ENCODE peak calls at places on chromosome 16, in eight cellular contexts. One of them, this sample, is unnamed.

GRCh38 chr16:64539811-64540210 is 582.1 kb downstream of the CDH11 start:
- DNase-seq in NCI-H524: no peak
- DNase-seq in uterus: no peak
- DNase-seq in cardiac fibroblast: no peak
- DNase-seq in PC-9: no peak
- DNase-seq in RPMI7951: no peak
- DNase-seq in NCI-H1417 treated with DMSO at 0.1 percent for 48 hours: no peak
- DNase-seq in adipocyte: no peak
- DNase-seq in this sample: no peak

GRCh38 chr16:72992142-72992601 is 55.8 kb downstream of the ZFHX3 start:
- DNase-seq in NCI-H524: no peak
- DNase-seq in uterus: no peak
- DNase-seq in cardiac fibroblast: no peak
- DNase-seq in PC-9: no peak
- DNase-seq in RPMI7951: no peak
- DNase-seq in NCI-H1417 treated with DMSO at 0.1 percent for 48 hours: no peak
- DNase-seq in adipocyte: no peak
- DNase-seq in this sample: no peak

GRCh38 chr16:87560428-87561199 is 41.7 kb upstream of the JPH3 start:
- DNase-seq in NCI-H524: no peak
- DNase-seq in uterus: no peak
- DNase-seq in cardiac fibroblast: peak
- DNase-seq in PC-9: peak
- DNase-seq in RPMI7951: peak
- DNase-seq in NCI-H1417 treated with DMSO at 0.1 percent for 48 hours: no peak
- DNase-seq in adipocyte: no peak
- DNase-seq in this sample: peak

GRCh38 chr16:426906-427249 is 1.4 kb downstream of the RAB11FIP3 start:
- DNase-seq in NCI-H524: no peak
- DNase-seq in uterus: no peak
- DNase-seq in cardiac fibroblast: no peak
- DNase-seq in PC-9: no peak
- DNase-seq in RPMI7951: no peak
- DNase-seq in NCI-H1417 treated with DMSO at 0.1 percent for 48 hours: no peak
- DNase-seq in adipocyte: no peak
- DNase-seq in this sample: no peak

GRCh38 chr16:12462690-12463646 is 340.7 kb downstream of the CPPED1 start:
- DNase-seq in NCI-H524: no peak
- DNase-seq in uterus: no peak
- DNase-seq in cardiac fibroblast: peak
- DNase-seq in PC-9: no peak
- DNase-seq in RPMI7951: peak
- DNase-seq in NCI-H1417 treated with DMSO at 0.1 percent for 48 hours: no peak
- DNase-seq in adipocyte: peak
- DNase-seq in this sample: peak

GRCh38 chr16:23587726-23588125 is 8.4 kb downstream of the NDUFAB1 start:
- DNase-seq in NCI-H524: no peak
- DNase-seq in uterus: no peak
- DNase-seq in cardiac fibroblast: peak
- DNase-seq in PC-9: no peak
- DNase-seq in RPMI7951: peak
- DNase-seq in NCI-H1417 treated with DMSO at 0.1 percent for 48 hours: no peak
- DNase-seq in adipocyte: peak
- DNase-seq in this sample: peak

GRCh38 chr16:77457046-77457445 is 22.2 kb upstream of the ADAMTS18 start:
- DNase-seq in NCI-H524: peak
- DNase-seq in uterus: no peak
- DNase-seq in cardiac fibroblast: no peak
- DNase-seq in PC-9: no peak
- DNase-seq in RPMI7951: peak
- DNase-seq in NCI-H1417 treated with DMSO at 0.1 percent for 48 hours: no peak
- DNase-seq in adipocyte: no peak
- DNase-seq in this sample: peak

GRCh38 chr16:66921758-66922450 is 3.2 kb upstream of the CDH16 start:
- DNase-seq in NCI-H524: no peak
- DNase-seq in uterus: no peak
- DNase-seq in cardiac fibroblast: no peak
- DNase-seq in PC-9: no peak
- DNase-seq in RPMI7951: no peak
- DNase-seq in NCI-H1417 treated with DMSO at 0.1 percent for 48 hours: no peak
- DNase-seq in adipocyte: no peak
- DNase-seq in this sample: no peak

GRCh38 chr16:46620265-46621005 is 744 bp downstream of the SHCBP1 start:
- DNase-seq in NCI-H524: no peak
- DNase-seq in uterus: no peak
- DNase-seq in cardiac fibroblast: peak
- DNase-seq in PC-9: no peak
- DNase-seq in RPMI7951: peak
- DNase-seq in NCI-H1417 treated with DMSO at 0.1 percent for 48 hours: no peak
- DNase-seq in adipocyte: peak
- DNase-seq in this sample: peak

GRCh38 chr16:50323335-50324011 is 45.3 kb downstream of the BRD7 start:
- DNase-seq in NCI-H524: peak
- DNase-seq in uterus: no peak
- DNase-seq in cardiac fibroblast: peak
- DNase-seq in PC-9: no peak
- DNase-seq in RPMI7951: peak
- DNase-seq in NCI-H1417 treated with DMSO at 0.1 percent for 48 hours: no peak
- DNase-seq in adipocyte: peak
- DNase-seq in this sample: peak

GRCh38 chr16:83602797-83603735 is 204.7 kb upstream of the HSBP1 start:
- DNase-seq in NCI-H524: no peak
- DNase-seq in uterus: no peak
- DNase-seq in cardiac fibroblast: no peak
- DNase-seq in PC-9: no peak
- DNase-seq in RPMI7951: no peak
- DNase-seq in NCI-H1417 treated with DMSO at 0.1 percent for 48 hours: no peak
- DNase-seq in adipocyte: no peak
- DNase-seq in this sample: no peak

GRCh38 chr16:68070811-68071546 is 14.2 kb upstream of the NFATC3 start:
- DNase-seq in NCI-H524: no peak
- DNase-seq in uterus: no peak
- DNase-seq in cardiac fibroblast: no peak
- DNase-seq in PC-9: no peak
- DNase-seq in RPMI7951: no peak
- DNase-seq in NCI-H1417 treated with DMSO at 0.1 percent for 48 hours: no peak
- DNase-seq in adipocyte: no peak
- DNase-seq in this sample: no peak

GRCh38 chr16:81487301-81487720 is 42.7 kb downstream of the CMIP start:
- DNase-seq in NCI-H524: no peak
- DNase-seq in uterus: no peak
- DNase-seq in cardiac fibroblast: peak
- DNase-seq in PC-9: no peak
- DNase-seq in RPMI7951: peak
- DNase-seq in NCI-H1417 treated with DMSO at 0.1 percent for 48 hours: no peak
- DNase-seq in adipocyte: no peak
- DNase-seq in this sample: no peak

GRCh38 chr16:83728518-83728917 is 79.3 kb upstream of the HSBP1 start:
- DNase-seq in NCI-H524: no peak
- DNase-seq in uterus: no peak
- DNase-seq in cardiac fibroblast: no peak
- DNase-seq in PC-9: no peak
- DNase-seq in RPMI7951: peak
- DNase-seq in NCI-H1417 treated with DMSO at 0.1 percent for 48 hours: no peak
- DNase-seq in adipocyte: no peak
- DNase-seq in this sample: no peak

GRCh38 chr16:30184430-30185140 is 1.2 kb downstream of the CORO1A start:
- DNase-seq in NCI-H524: no peak
- DNase-seq in uterus: peak
- DNase-seq in cardiac fibroblast: no peak
- DNase-seq in PC-9: no peak
- DNase-seq in RPMI7951: no peak
- DNase-seq in NCI-H1417 treated with DMSO at 0.1 percent for 48 hours: peak
- DNase-seq in adipocyte: no peak
- DNase-seq in this sample: no peak

This sample was measured in HT1080.